ENCODE peak calls at places on chromosomes 1 and 21, in nine cellular contexts. S is BJ, H is AG10803, T is AG09309, D is neural crest cell, B is glutamatergic neuron, X is uterus, J is HFF-Myc, E is brain microvascular endothelial cell. I is an unnamed sample.

GRCh38 chr1:190507357-190507756 is 29.7 kb upstream of the BRINP3 start:
- DNase-seq in S (no peak), H (no peak), T (no peak), D (no peak), B (no peak), X (no peak), J (no peak), E (no peak), I (no peak)

GRCh38 chr1:7299994-7300393 is 471.1 kb upstream of the VAMP3 start:
- DNase-seq in S (peak; percentile 46), H (peak; percentile 75), T (no peak), D (no peak), B (no peak), X (no peak), J (no peak), E (peak; percentile 65), I (no peak)

GRCh38 chr1:7539772-7540175 is 231.3 kb upstream of the VAMP3 start:
- DNase-seq in S (no peak), H (no peak), T (no peak), D (peak; percentile 31), B (peak; percentile 63), X (no peak), J (no peak), E (peak; percentile 15), I (peak; percentile 57)

GRCh38 chr1:27011058-27011764 is 1.4 kb downstream of the TENT5B start:
- DNase-seq in S (no peak), H (peak; percentile 83), T (no peak), D (no peak), B (no peak), X (peak; percentile 80), J (no peak), E (peak; percentile 79), I (peak; percentile 78)

GRCh38 chr1:214476958-214477870 is 74.2 kb downstream of the PTPN14 start:
- DNase-seq in S (peak; percentile 55), H (peak; percentile 99), T (peak; percentile 97), D (no peak), B (no peak), X (no peak), J (no peak), E (peak; percentile 93), I (no peak)

GRCh38 chr1:36367067-36367466 is 18.7 kb downstream of the STK40 start:
- DNase-seq in S (no peak), H (no peak), T (no peak), D (no peak), B (no peak), X (no peak), J (no peak), E (no peak), I (no peak)

GRCh38 chr1:47323475-47324105 is 9.6 kb upstream of the STIL start:
- DNase-seq in S (no peak), H (no peak), T (no peak), D (no peak), B (no peak), X (no peak), J (no peak), E (no peak), I (no peak)

GRCh38 chr1:28136636-28137613 is 39.6 kb downstream of the PTAFR start:
- DNase-seq in S (no peak), H (no peak), T (no peak), D (no peak), B (no peak), X (no peak), J (no peak), E (no peak), I (no peak)

GRCh38 chr1:35449334-35450008 is 107.7 kb downstream of the KIAA0319L start:
- DNase-seq in S (peak; percentile 91), H (peak; percentile 95), T (peak; percentile 87), D (no peak), B (no peak), X (no peak), J (peak; percentile 82), E (peak; percentile 95), I (no peak)

GRCh38 chr1:46302091-46303037 is 1.1 kb downstream of the LRRC41 start:
- DNase-seq in S (no peak), H (peak; percentile 68), T (no peak), D (peak; percentile 47), B (peak; percentile 79), X (peak; percentile 47), J (no peak), E (peak; percentile 13), I (peak; percentile 30)
- TF ChIP-seq CTCF in S (no peak), H (peak; percentile 4), T (no peak), D (peak; percentile 20), B (no peak), X (no peak), J (no peak), E (peak; percentile 12), I (no peak)

DNA sequence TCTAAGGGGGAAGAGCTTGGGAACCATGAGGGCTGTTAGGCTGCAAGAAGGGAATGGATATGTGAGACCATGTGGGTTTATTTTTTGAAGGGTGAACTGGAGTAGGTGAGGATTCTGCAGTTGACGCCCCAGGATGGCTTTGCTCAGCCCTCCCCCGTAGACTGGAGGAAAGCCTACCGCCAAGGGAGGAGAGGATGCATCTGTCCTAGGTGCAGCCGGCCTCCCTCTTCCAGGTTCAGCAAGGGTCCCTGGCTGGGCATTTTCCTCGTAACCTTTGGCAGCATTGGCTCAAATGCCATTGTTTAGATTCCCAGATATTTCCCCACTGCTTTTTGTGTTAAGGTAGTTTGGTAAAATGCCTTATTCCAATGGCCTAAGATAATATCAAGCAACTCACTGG is 16.6 kb downstream of the TFF3 start:
- DNase-seq in S (no peak), H (no peak), T (no peak), D (no peak), B (no peak), X (no peak), J (no peak), E (no peak), I (no peak)
- TF ChIP-seq CTCF in S (no peak), H (no peak), T (no peak), D (no peak), B (no peak), X (no peak), J (no peak), E (no peak), I (no peak)

DNA sequence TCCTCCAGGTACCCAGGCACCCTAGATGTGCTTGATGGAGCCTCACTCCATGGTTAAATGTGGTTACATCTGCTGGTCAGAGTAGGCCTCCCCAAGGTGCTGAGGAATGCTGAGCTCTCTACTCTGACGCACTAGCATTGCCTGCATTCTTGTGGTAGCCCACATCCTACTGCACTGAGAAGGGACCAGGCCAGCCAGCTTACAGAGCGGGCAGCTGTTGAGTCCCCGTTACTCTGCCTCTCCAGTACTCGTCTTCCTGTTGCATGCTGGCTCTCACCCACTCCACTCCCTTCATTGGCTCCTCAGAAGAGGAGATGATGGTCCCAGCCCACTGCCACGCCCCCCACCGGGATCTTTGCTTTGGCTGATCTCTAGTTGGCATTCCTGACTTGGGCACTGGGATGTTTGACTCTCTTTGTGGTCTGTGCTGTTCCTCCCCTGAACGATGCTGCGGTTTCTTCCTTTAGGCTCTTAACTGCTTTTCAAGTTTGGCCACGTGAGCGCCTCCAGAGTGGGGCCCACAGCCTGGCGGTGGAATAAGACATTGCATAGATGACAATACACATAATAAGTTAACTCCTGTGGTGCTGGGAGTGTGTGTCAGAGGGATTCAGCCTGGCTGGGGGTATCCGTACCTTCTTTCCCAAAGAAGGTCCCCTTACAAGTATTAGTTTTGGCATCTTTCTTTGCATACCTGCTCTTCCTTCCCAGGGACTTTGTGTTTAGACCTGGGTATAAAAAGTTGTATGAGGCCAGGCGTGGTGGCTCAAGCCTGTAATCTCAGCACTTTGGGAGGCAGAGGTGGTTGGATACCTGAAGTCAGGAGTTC is 18.6 kb downstream of the AZIN2 start:
- DNase-seq in S (peak; percentile 100), H (peak; percentile 100), T (peak; percentile 100), D (no peak), B (no peak), X (no peak), J (peak; percentile 100), E (peak; percentile 100), I (no peak)
- TF ChIP-seq CTCF in S (peak; percentile 68), H (peak; percentile 67), T (peak; percentile 64), D (no peak), B (no peak), X (no peak), J (peak; percentile 60), E (peak; percentile 77), I (peak; percentile 26)

GRCh38 chr1:225342695-225343094 is 85.1 kb downstream of the LBR start:
- DNase-seq in S (no peak), H (no peak), T (no peak), D (no peak), B (no peak), X (no peak), J (no peak), E (no peak), I (no peak)

GRCh38 chr1:225348400-225348799 is 79.4 kb downstream of the LBR start:
- DNase-seq in S (no peak), H (no peak), T (no peak), D (no peak), B (no peak), X (no peak), J (no peak), E (no peak), I (no peak)

GRCh38 chr1:225341642-225342041 is 86.2 kb downstream of the LBR start:
- DNase-seq in S (no peak), H (no peak), T (no peak), D (no peak), B (no peak), X (no peak), J (no peak), E (no peak), I (no peak)

GRCh38 chr1:225347123-225347683 is 80.6 kb downstream of the LBR start:
- DNase-seq in S (no peak), H (no peak), T (no peak), D (peak; percentile 8), B (no peak), X (no peak), J (no peak), E (no peak), I (no peak)

GRCh38 chr1:225343618-225344017 is 84.2 kb downstream of the LBR start:
- DNase-seq in S (no peak), H (peak; percentile 1), T (no peak), D (no peak), B (no peak), X (no peak), J (no peak), E (no peak), I (no peak)
- TF ChIP-seq CTCF in S (peak; percentile 27), H (peak; percentile 32), T (peak; percentile 18), D (no peak), B (no peak), X (no peak), J (peak; percentile 4), E (peak; percentile 24), I (no peak)

GRCh38 chr1:17723684-17724083 is 31.4 kb upstream of the ACTL8 start:
- DNase-seq in S (no peak), H (no peak), T (no peak), D (no peak), B (no peak), X (no peak), J (no peak), E (no peak), I (no peak)
- TF ChIP-seq CTCF in S (peak; percentile 38), H (peak; percentile 25), T (peak; percentile 34), D (no peak), B (no peak), X (no peak), J (peak; percentile 15), E (peak; percentile 54), I (no peak)

GRCh38 chr1:113244134-113244820 is 146.0 kb upstream of the MAGI3 start:
- DNase-seq in S (no peak), H (no peak), T (no peak), D (no peak), B (no peak), X (peak; percentile 22), J (no peak), E (no peak), I (no peak)
- TF ChIP-seq CTCF in S (no peak), H (no peak), T (no peak), D (no peak), B (no peak), X (no peak), J (no peak), E (no peak), I (no peak)

I was measured in mesothelial cell of epicardium.